ENCODE peak calls at places on chromosomes 11 and 22, in four cellular contexts. B is A549, S is HepG2, V is K562. F is an unnamed sample.

GRCh38 chr11:45347343-45347742 is 61.2 kb upstream of the SYT13 start:
- DNase-seq in V (no peak), S (no peak), B (no peak), F (no peak)

GRCh38 chr11:86570457-86570856 is 102.0 kb downstream of the ME3 start:
- DNase-seq in V (no peak), B (no peak), S (no peak), F (no peak)

GRCh38 chr11:88384004-88384677 is 46.6 kb upstream of the CTSC start:
- DNase-seq in S (no peak), V (no peak), B (peak), F (no peak)

GRCh38 chr11:72228229-72228843 is 3.8 kb downstream of the INPPL1 start:
- DNase-seq in S (no peak), V (no peak), B (no peak), F (no peak)

GRCh38 chr11:39149214-39149613 is 2310.2 kb downstream of the LRRC4C start:
- DNase-seq in S (no peak), B (no peak), V (no peak), F (no peak)

GRCh38 chr11:132623496-132623895 is 908.8 kb downstream of the OPCML start:
- DNase-seq in V (no peak), S (no peak), B (no peak), F (no peak)

GRCh38 chr11:69453151-69453550 is 28.3 kb upstream of the LINC01488 start:
- DNase-seq in B (no peak), V (no peak), S (no peak), F (no peak)

GRCh38 chr11:67056640-67057409 is at the start of gene RHOD:
- DNase-seq in V (no peak), S (no peak), B (no peak), F (peak)

GRCh38 chr22:49155809-49156580 is 671.7 kb downstream of the BRD1 start:
- DNase-seq in B (no peak), S (no peak), V (no peak), F (no peak)

GRCh38 chr11:101096036-101096704 is 33.4 kb downstream of the PGR start:
- DNase-seq in S (no peak), V (peak), B (no peak), F (peak)

GRCh38 chr11:17490938-17491337 is 14.3 kb upstream of the ABCC8 start:
- DNase-seq in S (no peak), V (no peak), B (no peak), F (no peak)

GRCh38 chr11:4577761-4578160 is 3.8 kb upstream of the OR52I2 start:
- DNase-seq in S (no peak), V (no peak), B (no peak), F (no peak)

GRCh38 chr11:58629857-58630256 is 7.4 kb downstream of the CNTF start:
- DNase-seq in V (peak), S (peak), B (peak), F (no peak)

GRCh38 chr11:63914896-63915681 is 1.9 kb downstream of the RCOR2 start:
- DNase-seq in V (no peak), S (no peak), B (no peak), F (no peak)

GRCh38 chr11:106656646-106657045 is 361.6 kb downstream of the GUCY1A2 start:
- DNase-seq in V (no peak), S (no peak), B (no peak), F (no peak)

GRCh38 chr22:30747493-30747892 is 52.8 kb downstream of the OSBP2 start:
- DNase-seq in B (no peak), S (no peak), V (peak), F (no peak)

DNA sequence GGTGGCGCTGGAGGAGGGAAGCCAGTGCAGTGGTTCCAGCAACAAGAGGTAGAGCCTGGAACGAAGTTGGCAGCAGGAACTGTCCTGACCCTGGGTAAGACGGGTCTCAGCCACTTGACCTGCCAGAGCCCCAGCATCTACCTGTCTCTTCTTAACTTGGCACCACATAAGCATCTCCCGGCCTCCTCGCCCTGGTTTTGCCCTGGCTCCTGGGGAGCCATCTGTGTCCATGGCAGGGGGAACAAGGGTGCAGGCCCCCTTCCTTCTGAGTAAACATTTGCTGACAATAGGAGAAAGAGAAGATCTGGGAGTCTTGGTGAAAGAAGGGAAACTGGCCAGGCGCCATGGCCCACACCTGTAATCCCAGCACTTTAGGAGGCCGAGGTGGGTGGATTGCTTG is 12.8 kb downstream of the P2RY2 start:
- DNase-seq in B (no peak), V (no peak), S (no peak), F (peak)
- TF ChIP-seq ESRRA in B (no peak), V (no peak), S (no peak), F (no peak)

DNA sequence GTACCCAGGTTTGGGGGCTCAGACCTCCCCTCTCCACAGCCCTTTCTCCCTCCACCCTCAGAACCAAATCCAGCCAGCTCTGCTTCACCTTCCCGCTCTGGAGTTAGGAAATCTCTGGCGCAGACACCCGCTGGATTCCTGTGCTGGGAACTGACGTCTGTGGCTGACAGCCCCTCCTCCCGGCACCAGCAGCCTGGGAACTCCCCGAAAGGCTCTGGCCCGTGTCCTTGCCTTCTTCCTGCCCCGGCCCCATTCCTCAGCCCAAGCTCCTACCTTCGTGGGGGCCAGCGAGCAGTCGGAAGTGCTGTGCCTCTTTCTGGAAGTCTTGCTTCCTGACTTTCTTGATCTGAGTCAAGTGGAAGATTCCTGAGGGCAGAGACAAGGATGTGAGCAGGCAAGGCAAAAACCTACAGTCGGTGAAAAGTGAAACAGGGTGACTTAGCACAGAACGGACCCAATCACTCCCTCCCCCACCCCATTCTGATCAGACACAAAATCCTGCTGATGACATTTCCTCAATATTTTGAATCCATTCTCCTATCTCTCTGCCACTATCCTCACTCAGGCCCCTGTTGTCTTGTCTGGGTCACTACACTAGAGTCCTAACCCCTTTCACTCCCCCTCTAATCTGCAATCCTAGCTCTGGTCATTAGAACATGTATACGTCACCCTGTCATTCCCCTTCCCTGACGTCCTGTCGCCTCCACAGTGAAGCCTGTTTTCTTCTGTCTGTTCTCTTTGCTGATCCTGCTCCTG is 34.1 kb downstream of the CHRDL2 start:
- DNase-seq in B (peak), V (peak), S (peak), F (peak)
- TF ChIP-seq NR3C1 in B (no peak), V (no peak), S (no peak), F (no peak)

GRCh38 chr11:129590753-129591475 is 215.3 kb downstream of the BARX2 start:
- DNase-seq in S (no peak), B (no peak), V (no peak), F (no peak)
- TF ChIP-seq ESRRA in S (no peak), B (no peak), V (no peak), F (no peak)

GRCh38 chr11:62370743-62371440 is 33.6 kb downstream of the ASRGL1 start:
- DNase-seq in B (no peak), S (no peak), V (no peak), F (peak)
- TF ChIP-seq NR3C1 in B (no peak), S (no peak), V (no peak), F (no peak)

F was measured in WTC11.